ENCODE peak calls at places on chromosomes 16 and 17, in five cellular contexts. N, Y, M, U and E are unnamed samples.

GRCh38 chr16:24253192-24253591 is 2.9 kb upstream of the CACNG3 start:
- DNase-seq in N (peak; percentile 39), M (peak; percentile 45), U (peak; percentile 62), Y (no peak), E (peak; percentile 72)

GRCh38 chr16:54503436-54503835 is 216.8 kb upstream of the IRX3 start:
- DNase-seq in M (peak; percentile 12), U (no peak), Y (no peak), N (no peak), E (no peak)

GRCh38 chr16:5490499-5490898 is 392.9 kb upstream of the EEF2KMT start:
- DNase-seq in Y (peak; percentile 69), U (peak; percentile 59), M (peak; percentile 1), N (peak; percentile 39), E (no peak)

GRCh38 chr16:31344712-31345111 is 10.3 kb upstream of the ITGAX start:
- DNase-seq in U (no peak), Y (no peak), N (no peak), M (no peak), E (no peak)

GRCh38 chr16:70746708-70747424 is 54.1 kb downstream of the VAC14 start:
- DNase-seq in Y (peak; percentile 85), N (peak; percentile 82), M (peak; percentile 94), U (peak; percentile 11), E (peak; percentile 96)

GRCh38 chr16:56011808-56012478 is 136.8 kb upstream of the CES5A start:
- DNase-seq in M (no peak), U (no peak), Y (no peak), N (no peak), E (no peak)

GRCh38 chr17:6061290-6061689 is 8.9 kb upstream of the WSCD1 start:
- DNase-seq in U (no peak), Y (no peak), N (peak; percentile 87), M (peak; percentile 58), E (peak; percentile 84)

GRCh38 chr17:79802736-79803420 is 6.0 kb upstream of the CBX8 start:
- DNase-seq in Y (no peak), N (no peak), M (no peak), U (no peak), E (no peak)

GRCh38 chr17:38325221-38325851 is 18.4 kb downstream of the GPR179 start:
- DNase-seq in N (peak; percentile 56), M (no peak), Y (no peak), U (peak; percentile 21), E (peak; percentile 19)

GRCh38 chr17:43211480-43212402 is at the start of gene TMEM106A:
- DNase-seq in U (peak; percentile 81), Y (peak; percentile 91), M (peak; percentile 88), N (peak; percentile 85), E (peak; percentile 97)

GRCh38 chr17:71655542-71655941 is 465.3 kb upstream of the SOX9 start:
- DNase-seq in N (no peak), M (no peak), U (no peak), Y (no peak), E (no peak)

GRCh38 chr16:68790130-68790761 is 53.1 kb upstream of the TANGO6 start:
- DNase-seq in Y (no peak), N (peak; percentile 78), M (peak; percentile 81), U (no peak), E (peak; percentile 81)

GRCh38 chr16:66588981-66589713 is 9.9 kb downstream of the CMTM2 start:
- DNase-seq in N (no peak), U (peak; percentile 65), Y (peak; percentile 82), M (peak; percentile 43), E (peak; percentile 88)

GRCh38 chr16:80559369-80559768 is 18.6 kb downstream of the DYNLRB2 start:
- DNase-seq in Y (no peak), M (no peak), U (no peak), N (no peak), E (no peak)